ENCODE peak calls at places on chromosomes 11 and 22, in five cellular contexts. N is transverse colon, G is GM20000, L is fibroblast of mammary gland, J is B cell. R is an unnamed sample.

GRCh38 chr22:19800761-19801244 is 40.2 kb downstream of the TBX1 start:
- DNase-seq in J (no peak), N (no peak), G (no peak), L (peak), R (peak)

GRCh38 chr11:125494987-125495725 is 909 bp downstream of the FEZ1 start:
- DNase-seq in G (peak), N (no peak), L (peak), J (no peak), R (no peak)

GRCh38 chr11:12243511-12243910 is 133.1 kb downstream of the MICAL2 start:
- DNase-seq in G (no peak), N (no peak), L (no peak), J (no peak), R (no peak)

GRCh38 chr11:111524056-111524455 is 9.5 kb downstream of the HOATZ start:
- DNase-seq in N (no peak), G (no peak), L (no peak), J (no peak), R (no peak)

GRCh38 chr11:67250059-67251043 is 15.9 kb upstream of the GRK2 start:
- DNase-seq in J (no peak), L (no peak), G (no peak), N (no peak), R (no peak)

GRCh38 chr11:71446942-71447688 is 1.1 kb downstream of the DHCR7 start:
- DNase-seq in N (peak), L (peak), G (no peak), J (no peak), R (peak)

GRCh38 chr11:8221025-8221723 is 42.5 kb downstream of the LMO1 start:
- DNase-seq in G (no peak), N (no peak), J (no peak), L (peak), R (no peak)

GRCh38 chr11:2891291-2891690 is 5.7 kb upstream of the CDKN1C start:
- DNase-seq in L (no peak), G (no peak), N (no peak), J (no peak), R (no peak)

GRCh38 chr22:36481393-36482168 is at the start of gene TXN2:
- DNase-seq in N (peak), L (peak), G (peak), J (peak), R (peak)

GRCh38 chr11:47766363-47767227 is 546 bp downstream of the FNBP4 start:
- DNase-seq in N (peak), L (peak), J (peak), G (peak), R (peak)

GRCh38 chr11:3849297-3849874 is 6.1 kb upstream of the STIM1 start:
- DNase-seq in N (no peak), G (no peak), J (peak), L (peak), R (peak)

GRCh38 chr22:25382762-25383161 is 163.3 kb downstream of the CRYBB2 start:
- DNase-seq in L (no peak), G (no peak), J (no peak), N (no peak), R (no peak)

GRCh38 chr11:130452941-130453340 is 4.5 kb downstream of the ADAMTS15 start:
- DNase-seq in J (no peak), G (no peak), L (no peak), N (peak), R (no peak)

GRCh38 chr11:65391007-65391406 is 4.6 kb downstream of the FRMD8 start:
- DNase-seq in L (peak), J (no peak), N (no peak), G (peak), R (no peak)

GRCh38 chr11:66467034-66467659 is 442 bp downstream of the PELI3 start:
- DNase-seq in L (no peak), G (peak), N (peak), J (no peak), R (no peak)

GRCh38 chr11:88288560-88288959 is 49.0 kb downstream of the CTSC start:
- DNase-seq in J (no peak), L (no peak), G (no peak), N (no peak), R (no peak)

GRCh38 chr22:40463727-40464126 is 93.3 kb downstream of the SGSM3 start:
- DNase-seq in L (no peak), J (no peak), N (no peak), G (peak), R (no peak)

GRCh38 chr11:113378692-113379091 is 8.9 kb upstream of the ANKK1 start:
- DNase-seq in L (no peak), J (no peak), N (no peak), G (no peak), R (no peak)

GRCh38 chr11:26377619-26378018 is 45.7 kb downstream of the ANO3 start:
- DNase-seq in N (no peak), L (no peak), G (no peak), J (no peak), R (no peak)

GRCh38 chr11:76808996-76809395 is 25.8 kb downstream of the TSKU start:
- DNase-seq in J (no peak), L (no peak), N (no peak), G (no peak), R (no peak)

GRCh38 chr22:45852826-45853225 is 124.1 kb downstream of the WNT7B start:
- DNase-seq in L (no peak), J (no peak), G (no peak), N (no peak), R (no peak)

GRCh38 chr11:70926543-70926942 is 325.8 kb downstream of the SHANK2 start:
- DNase-seq in J (no peak), N (no peak), G (no peak), L (no peak), R (no peak)

GRCh38 chr11:17206448-17206847 is 1.3 kb downstream of the PIK3C2A start:
- DNase-seq in N (no peak), G (no peak), L (no peak), J (no peak), R (no peak)

GRCh38 chr22:31556627-31557203 is 60.4 kb downstream of the SFI1 start:
- DNase-seq in J (peak), N (no peak), L (peak), G (no peak), R (peak)

GRCh38 chr11:133790995-133791394 is 54.3 kb downstream of the SPATA19 start:
- DNase-seq in G (no peak), L (no peak), J (no peak), N (no peak), R (no peak)

GRCh38 chr11:15841898-15842297 is 514.4 kb downstream of the SOX6 start:
- DNase-seq in L (no peak), N (peak), J (no peak), G (no peak), R (no peak)

GRCh38 chr11:46528445-46529085 is 65.3 kb downstream of the AMBRA1 start:
- DNase-seq in G (no peak), L (no peak), J (no peak), N (no peak), R (no peak)

GRCh38 chr11:119933164-119933563 is 204.2 kb upstream of the NECTIN1 start:
- DNase-seq in J (no peak), L (no peak), G (no peak), N (no peak), R (no peak)

GRCh38 chr22:36334838-36335603 is 52.7 kb downstream of the MYH9 start:
- DNase-seq in J (no peak), N (no peak), L (peak), G (no peak), R (no peak)

GRCh38 chr11:120598517-120599209 is 87.1 kb downstream of the GRIK4 start:
- DNase-seq in N (no peak), J (no peak), L (no peak), G (no peak), R (no peak)

GRCh38 chr22:48739348-48740085 is 1088.2 kb downstream of the BRD1 start:
- DNase-seq in L (no peak), N (no peak), G (no peak), J (no peak), R (no peak)

GRCh38 chr11:47863893-47864430 is 15.8 kb upstream of the NUP160 start:
- DNase-seq in N (no peak), G (no peak), J (no peak), L (no peak), R (no peak)

GRCh38 chr11:119972281-119972680 is 165.6 kb downstream of the TRIM29 start:
- DNase-seq in J (no peak), L (no peak), G (no peak), N (no peak), R (no peak)

GRCh38 chr11:83779876-83780275 is 493.7 kb upstream of the CCDC90B start:
- DNase-seq in J (no peak), N (no peak), L (no peak), G (no peak), R (no peak)

GRCh38 chr11:56396047-56396446 is 16.4 kb upstream of the OR5AL1 start:
- DNase-seq in G (no peak), L (no peak), J (no peak), N (no peak), R (no peak)

GRCh38 chr11:73087730-73088129 is 54.4 kb downstream of the FCHSD2 start:
- DNase-seq in J (peak), N (no peak), G (no peak), L (peak), R (no peak)

GRCh38 chr22:50605349-50606074 is 4.9 kb downstream of the MAPK8IP2 start:
- DNase-seq in G (peak), N (no peak), L (no peak), J (peak), R (no peak)

GRCh38 chr22:50604623-50605348 is 4.2 kb downstream of the MAPK8IP2 start:
- DNase-seq in J (peak), G (peak), L (no peak), N (no peak), R (no peak)

GRCh38 chr22:50606561-50607365 is 6.2 kb downstream of the MAPK8IP2 start:
- DNase-seq in N (no peak), G (peak), L (no peak), J (peak), R (no peak)

GRCh38 chr22:50607366-50608020 is 6.9 kb downstream of the MAPK8IP2 start:
- DNase-seq in J (peak), N (no peak), L (no peak), G (no peak), R (no peak)

DNA sequence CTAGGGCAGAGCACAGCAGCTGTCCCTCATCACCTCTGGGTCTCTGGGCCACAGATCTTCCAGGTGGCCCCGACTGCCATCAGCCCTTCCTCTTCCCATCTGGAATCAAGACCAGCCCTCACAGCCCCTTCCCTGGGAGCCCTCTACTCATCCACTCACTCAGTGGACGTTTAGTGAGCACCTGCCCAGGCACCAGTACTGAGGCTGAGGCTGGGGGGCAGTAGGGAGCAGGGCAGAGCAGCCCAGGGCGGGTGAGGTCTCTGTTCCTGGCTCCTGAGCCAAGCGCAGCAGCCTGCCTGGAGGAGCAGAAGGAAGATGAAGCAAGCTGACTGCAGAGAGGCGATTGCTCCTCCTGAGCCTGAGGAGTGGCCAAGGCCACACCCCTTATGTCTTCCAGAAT is 5.5 kb downstream of the MAPK8IP2 start:
- DNase-seq in L (no peak), J (peak), N (no peak), G (no peak), R (no peak)
- TF ChIP-seq CTCF in L (no peak), J (no peak), N (no peak), G (no peak), R (peak)

DNA sequence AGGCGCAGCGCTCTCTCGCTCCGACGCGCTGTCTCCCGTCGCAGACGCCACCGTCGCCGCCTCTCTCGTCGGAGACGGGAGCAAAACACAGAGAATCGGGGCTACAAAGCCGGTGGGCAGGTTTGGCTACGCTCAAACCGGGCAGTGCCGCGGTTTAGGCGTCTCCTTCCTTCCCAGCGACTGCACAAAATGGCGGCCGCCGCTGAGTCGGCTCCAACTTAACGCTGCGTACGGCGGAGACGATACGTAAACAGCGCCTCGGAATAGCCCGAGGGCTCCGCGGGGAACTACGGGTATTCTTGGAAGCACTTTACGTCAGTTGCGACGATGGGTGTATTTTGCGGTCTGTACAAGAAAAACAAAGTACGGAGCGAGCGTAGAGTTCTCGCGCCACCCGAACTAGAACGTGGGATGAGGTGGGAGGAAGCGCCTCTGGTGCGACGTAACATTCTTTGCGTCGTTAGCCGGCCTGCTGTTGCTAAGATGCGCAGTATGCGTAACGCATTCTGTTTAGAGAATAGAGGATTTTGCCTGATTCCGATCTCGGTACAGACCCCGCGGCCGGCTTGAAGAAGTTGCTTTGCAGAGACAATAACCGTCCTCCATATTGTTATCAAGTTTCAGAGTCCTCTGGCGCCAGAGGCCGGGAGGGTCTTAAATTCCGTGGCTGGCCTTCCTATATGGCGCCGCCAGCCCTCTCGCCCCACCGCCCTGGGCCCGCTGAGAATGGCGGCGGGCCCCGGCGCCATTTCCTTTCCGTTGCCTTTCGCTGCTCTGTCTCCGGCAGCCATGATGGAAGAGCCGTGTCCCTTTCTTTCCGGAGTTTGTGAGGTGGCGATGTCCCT is at the start of gene DDX17:
- DNase-seq in G (peak), J (peak), N (peak), L (peak), R (peak)
- TF ChIP-seq CTCF in G (no peak), J (no peak), N (no peak), L (no peak), R (no peak)

GRCh38 chr11:57668467-57668890 is 565 bp downstream of the ZDHHC5 start:
- DNase-seq in L (no peak), J (peak), N (peak), G (no peak), R (no peak)

GRCh38 chr11:57662893-57663292 is 5.0 kb upstream of the ZDHHC5 start:
- DNase-seq in J (no peak), G (no peak), N (no peak), L (no peak), R (no peak)

GRCh38 chr11:57667065-57667714 is 724 bp upstream of the ZDHHC5 start:
- DNase-seq in N (peak), G (peak), L (peak), J (peak), R (peak)

GRCh38 chr11:57663975-57664374 is 3.9 kb upstream of the ZDHHC5 start:
- DNase-seq in N (no peak), J (no peak), L (no peak), G (no peak), R (no peak)

DNA sequence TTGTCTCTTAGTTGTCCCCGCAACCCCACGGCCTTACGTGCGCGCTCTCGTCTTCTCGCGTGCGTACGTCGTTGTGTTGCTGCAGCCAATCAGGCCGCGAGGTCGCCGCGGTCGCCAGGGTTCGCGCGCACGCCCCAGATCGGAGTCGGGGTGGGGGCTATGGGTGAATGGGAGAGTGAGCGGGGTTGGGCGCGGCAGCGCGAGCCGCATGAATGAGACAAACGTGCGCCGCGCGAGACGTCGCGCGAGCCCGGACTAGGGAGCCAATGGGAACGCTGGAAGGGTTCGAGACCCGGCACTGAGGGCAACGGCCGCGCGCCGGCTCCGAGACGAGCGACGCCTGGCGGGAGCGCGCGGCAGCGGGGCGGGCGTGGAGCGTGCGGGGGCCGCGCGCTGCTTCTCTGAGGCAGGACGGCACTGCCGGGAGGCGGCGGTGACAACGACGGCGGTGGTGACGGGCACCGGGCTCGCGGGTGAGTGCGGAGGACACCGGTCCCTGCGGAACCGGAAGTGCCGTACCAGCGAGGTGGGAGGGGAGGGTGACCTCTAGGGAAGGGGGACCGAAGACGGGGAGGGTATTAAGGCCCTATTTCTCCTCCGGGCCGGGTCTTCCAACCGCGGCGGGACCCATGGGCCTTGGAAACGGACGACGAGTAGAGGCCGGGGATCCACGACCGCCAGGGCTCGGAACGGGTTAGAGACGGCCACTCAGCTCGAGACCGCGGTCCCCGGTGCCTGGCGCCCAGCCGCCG is at the start of gene ZDHHC5:
- DNase-seq in J (peak), N (peak), L (peak), G (peak), R (peak)
- TF ChIP-seq CTCF in J (peak), N (peak), L (no peak), G (peak), R (peak)

DNA sequence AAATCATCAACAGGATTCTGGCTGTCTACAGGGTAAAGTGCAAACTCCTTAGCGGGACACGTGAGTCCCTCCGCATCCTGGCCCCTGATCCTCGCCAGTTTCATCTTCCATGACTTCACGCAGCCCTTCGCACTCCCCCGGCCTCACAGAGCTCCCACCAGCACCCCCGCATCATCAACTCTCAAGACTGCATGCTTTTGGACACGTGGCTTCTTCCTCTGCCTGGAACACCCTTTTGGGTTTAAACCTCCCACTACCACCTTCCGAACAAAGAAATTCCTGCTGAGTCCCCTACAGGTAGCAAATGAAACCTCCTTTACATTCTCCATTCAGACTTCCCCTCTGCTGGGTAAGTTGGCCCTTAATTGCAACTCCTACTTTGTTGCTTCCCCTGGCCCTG is 12.6 kb upstream of the EIF3M start:
- DNase-seq in N (no peak), G (no peak), L (no peak), J (no peak), R (no peak)
- TF ChIP-seq CTCF in N (no peak), G (no peak), L (no peak), J (no peak), R (no peak)

R was measured in brain microvascular endothelial cell.